ENCODE peak calls at places on chromosome 1, in four cellular contexts. One of them, this sample, is unnamed.

GRCh38 chr1:205256956-205257615 is 29.3 kb downstream of the TMCC2 start:
- DNase-seq in ovary: no peak
- DNase-seq in NCI-H345: no peak
- DNase-seq in activated CD4-positive, alpha-beta T cell treated with anti-CD3 and anti-CD28 coated beads for 48 hours: no peak
- DNase-seq in this sample: no peak

GRCh38 chr1:22855668-22856606 is 116.7 kb downstream of the LACTBL1 start:
- DNase-seq in ovary: no peak
- DNase-seq in NCI-H345: no peak
- DNase-seq in activated CD4-positive, alpha-beta T cell treated with anti-CD3 and anti-CD28 coated beads for 48 hours: no peak
- DNase-seq in this sample: no peak

GRCh38 chr1:109617291-109617801 is 2.1 kb downstream of the GNAT2 start:
- DNase-seq in ovary: no peak
- DNase-seq in NCI-H345: no peak
- DNase-seq in activated CD4-positive, alpha-beta T cell treated with anti-CD3 and anti-CD28 coated beads for 48 hours: no peak
- DNase-seq in this sample: no peak

GRCh38 chr1:20511518-20512428 is 3.8 kb upstream of the MUL1 start:
- DNase-seq in ovary: no peak
- DNase-seq in NCI-H345: no peak
- DNase-seq in activated CD4-positive, alpha-beta T cell treated with anti-CD3 and anti-CD28 coated beads for 48 hours: no peak
- DNase-seq in this sample: no peak

GRCh38 chr1:22557341-22557950 is 5.8 kb upstream of the EPHA8 start:
- DNase-seq in ovary: no peak
- DNase-seq in NCI-H345: peak
- DNase-seq in activated CD4-positive, alpha-beta T cell treated with anti-CD3 and anti-CD28 coated beads for 48 hours: no peak
- DNase-seq in this sample: no peak

GRCh38 chr1:156623946-156624813 is 5.0 kb downstream of the HAPLN2 start:
- DNase-seq in ovary: peak
- DNase-seq in NCI-H345: peak
- DNase-seq in activated CD4-positive, alpha-beta T cell treated with anti-CD3 and anti-CD28 coated beads for 48 hours: peak
- DNase-seq in this sample: peak

GRCh38 chr1:236002025-236002390 is 62.9 kb downstream of the NID1 start:
- DNase-seq in ovary: no peak
- DNase-seq in NCI-H345: no peak
- DNase-seq in activated CD4-positive, alpha-beta T cell treated with anti-CD3 and anti-CD28 coated beads for 48 hours: no peak
- DNase-seq in this sample: no peak

GRCh38 chr1:100543640-100544039 is 5.7 kb downstream of the GPR88 start:
- DNase-seq in ovary: no peak
- DNase-seq in NCI-H345: no peak
- DNase-seq in activated CD4-positive, alpha-beta T cell treated with anti-CD3 and anti-CD28 coated beads for 48 hours: peak
- DNase-seq in this sample: peak

GRCh38 chr1:19232526-19232851 is 18.8 kb downstream of the EMC1 start:
- DNase-seq in ovary: peak
- DNase-seq in NCI-H345: no peak
- DNase-seq in activated CD4-positive, alpha-beta T cell treated with anti-CD3 and anti-CD28 coated beads for 48 hours: no peak
- DNase-seq in this sample: no peak

GRCh38 chr1:161241682-161242081 is 3.7 kb upstream of the NR1I3 start:
- DNase-seq in ovary: no peak
- DNase-seq in NCI-H345: no peak
- DNase-seq in activated CD4-positive, alpha-beta T cell treated with anti-CD3 and anti-CD28 coated beads for 48 hours: no peak
- DNase-seq in this sample: no peak

GRCh38 chr1:203479646-203480045 is 4.0 kb downstream of the PRELP start:
- DNase-seq in ovary: no peak
- DNase-seq in NCI-H345: no peak
- DNase-seq in activated CD4-positive, alpha-beta T cell treated with anti-CD3 and anti-CD28 coated beads for 48 hours: no peak
- DNase-seq in this sample: no peak

GRCh38 chr1:85322655-85323054 is 46.2 kb upstream of the BCL10 start:
- DNase-seq in ovary: no peak
- DNase-seq in NCI-H345: no peak
- DNase-seq in activated CD4-positive, alpha-beta T cell treated with anti-CD3 and anti-CD28 coated beads for 48 hours: no peak
- DNase-seq in this sample: no peak

GRCh38 chr1:203686091-203686632 is 59.5 kb downstream of the ATP2B4 start:
- DNase-seq in ovary: no peak
- DNase-seq in NCI-H345: peak
- DNase-seq in activated CD4-positive, alpha-beta T cell treated with anti-CD3 and anti-CD28 coated beads for 48 hours: no peak
- DNase-seq in this sample: no peak

GRCh38 chr1:165456861-165457260 is 11.9 kb upstream of the RXRG start:
- DNase-seq in ovary: no peak
- DNase-seq in NCI-H345: peak
- DNase-seq in activated CD4-positive, alpha-beta T cell treated with anti-CD3 and anti-CD28 coated beads for 48 hours: no peak
- DNase-seq in this sample: no peak

GRCh38 chr1:204307334-204307883 is 52.3 kb downstream of the PLEKHA6 start:
- DNase-seq in ovary: peak
- DNase-seq in NCI-H345: peak
- DNase-seq in activated CD4-positive, alpha-beta T cell treated with anti-CD3 and anti-CD28 coated beads for 48 hours: no peak
- DNase-seq in this sample: no peak

GRCh38 chr1:222852326-222852725 is 37.5 kb downstream of the DISP1 start:
- DNase-seq in ovary: no peak
- DNase-seq in NCI-H345: no peak
- DNase-seq in activated CD4-positive, alpha-beta T cell treated with anti-CD3 and anti-CD28 coated beads for 48 hours: no peak
- DNase-seq in this sample: no peak

GRCh38 chr1:224070521-224070920 is 43.4 kb upstream of the FBXO28 start:
- DNase-seq in ovary: no peak
- DNase-seq in NCI-H345: no peak
- DNase-seq in activated CD4-positive, alpha-beta T cell treated with anti-CD3 and anti-CD28 coated beads for 48 hours: no peak
- DNase-seq in this sample: no peak

GRCh38 chr1:31668303-31668883 is 23.7 kb upstream of the PEF1 start:
- DNase-seq in ovary: no peak
- DNase-seq in NCI-H345: no peak
- DNase-seq in activated CD4-positive, alpha-beta T cell treated with anti-CD3 and anti-CD28 coated beads for 48 hours: no peak
- DNase-seq in this sample: no peak

This sample was measured in activated naive CD8-positive, alpha-beta T cell treated with anti-CD3 and anti-CD28 coated beads for 36 hours.